ENCODE peak calls at places on chromosomes 2 and 18, in five cellular contexts. C is heart left ventricle, A is HepG2, P is HFF-Myc, R is skeletal muscle cell. H is an unnamed sample.

GRCh38 chr2:43568226-43568625 is 27.6 kb downstream of the THADA start:
- DNase-seq in R (no peak), C (no peak), A (no peak), P (no peak), H (no peak)

GRCh38 chr2:65057391-65058052 is 1.3 kb downstream of the CEP68 start:
- DNase-seq in C (no peak), A (peak), R (no peak), P (peak), H (no peak)

GRCh38 chr2:219430633-219431615 is 3.7 kb upstream of the SPEG start:
- DNase-seq in R (peak), C (peak), A (peak), P (no peak), H (no peak)

GRCh38 chr2:98467652-98468051 is 23.0 kb downstream of the INPP4A start:
- DNase-seq in A (no peak), R (no peak), C (no peak), P (no peak), H (no peak)

GRCh38 chr2:135490381-135490780 is 40.6 kb downstream of the ZRANB3 start:
- DNase-seq in R (no peak), P (no peak), C (no peak), A (no peak), H (peak)

GRCh38 chr18:7497081-7497480 is 70.0 kb upstream of the PTPRM start:
- DNase-seq in P (no peak), A (no peak), R (no peak), C (no peak), H (no peak)

GRCh38 chr2:47904903-47905453 is 1.3 kb downstream of the FBXO11 start:
- DNase-seq in A (peak), R (no peak), C (peak), P (no peak), H (no peak)

GRCh38 chr2:104852161-104852689 is 1.7 kb upstream of the POU3F3 start:
- DNase-seq in A (no peak), C (no peak), R (no peak), P (no peak), H (no peak)

GRCh38 chr2:143730155-143730949 is 601.1 kb downstream of the ARHGAP15 start:
- DNase-seq in A (no peak), C (no peak), P (no peak), R (no peak), H (no peak)

GRCh38 chr2:136423516-136423996 is 305.6 kb upstream of the CXCR4 start:
- DNase-seq in C (peak), P (peak), A (peak), R (peak), H (peak)

GRCh38 chr2:26297061-26297460 is 48.9 kb upstream of the SELENOI start:
- DNase-seq in R (no peak), A (no peak), C (no peak), P (no peak), H (no peak)

GRCh38 chr2:26300234-26300641 is 45.7 kb upstream of the SELENOI start:
- DNase-seq in A (no peak), P (no peak), C (peak), R (no peak), H (no peak)

GRCh38 chr2:26299488-26300092 is 46.4 kb upstream of the SELENOI start:
- DNase-seq in C (no peak), P (no peak), R (no peak), A (peak), H (no peak)

GRCh38 chr2:26298638-26299393 is 47.1 kb upstream of the SELENOI start:
- DNase-seq in R (no peak), C (no peak), A (peak), P (no peak), H (no peak)

DNA sequence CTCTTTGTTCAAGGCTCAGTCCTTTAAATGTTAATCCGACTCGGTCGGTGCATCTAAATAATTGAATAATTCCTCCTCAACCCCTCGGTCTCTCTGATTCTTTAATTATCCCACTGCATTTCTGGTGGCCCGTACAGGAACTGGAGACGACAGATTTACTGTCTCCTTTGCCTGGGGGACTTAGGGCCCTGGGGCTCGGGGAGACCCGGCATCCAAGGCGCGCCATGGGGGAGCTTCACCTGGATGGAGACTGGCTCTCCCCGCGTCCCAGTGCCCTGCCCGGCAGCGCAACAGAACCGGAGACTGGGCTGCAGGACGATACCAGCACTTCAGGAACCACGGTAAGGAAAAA is 47.7 kb upstream of the SELENOI start:
- DNase-seq in A (no peak), P (no peak), R (no peak), C (no peak), H (no peak)
- H3K4me3 ChIP-seq in A (peak), P (peak), R (no peak), C (peak), H (peak)

GRCh38 chr2:73984922-73985317 is 210 bp downstream of the TET3 start:
- DNase-seq in A (peak), R (no peak), P (no peak), C (peak), H (no peak)

GRCh38 chr2:73986085-73986680 is 1.5 kb downstream of the TET3 start:
- DNase-seq in P (no peak), R (no peak), C (no peak), A (no peak), H (no peak)

GRCh38 chr2:73987948-73988700 is 3.4 kb downstream of the TET3 start:
- DNase-seq in P (no peak), C (no peak), R (no peak), A (no peak), H (no peak)

GRCh38 chr2:73985318-73986084 is 791 bp downstream of the TET3 start:
- DNase-seq in A (peak), P (no peak), C (peak), R (no peak), H (no peak)

GRCh38 chr2:73987109-73987947 is 2.6 kb downstream of the TET3 start:
- DNase-seq in C (peak), A (no peak), P (no peak), R (no peak), H (no peak)
- H3K4me3 ChIP-seq in C (peak), A (peak), P (peak), R (no peak), H (peak)

DNA sequence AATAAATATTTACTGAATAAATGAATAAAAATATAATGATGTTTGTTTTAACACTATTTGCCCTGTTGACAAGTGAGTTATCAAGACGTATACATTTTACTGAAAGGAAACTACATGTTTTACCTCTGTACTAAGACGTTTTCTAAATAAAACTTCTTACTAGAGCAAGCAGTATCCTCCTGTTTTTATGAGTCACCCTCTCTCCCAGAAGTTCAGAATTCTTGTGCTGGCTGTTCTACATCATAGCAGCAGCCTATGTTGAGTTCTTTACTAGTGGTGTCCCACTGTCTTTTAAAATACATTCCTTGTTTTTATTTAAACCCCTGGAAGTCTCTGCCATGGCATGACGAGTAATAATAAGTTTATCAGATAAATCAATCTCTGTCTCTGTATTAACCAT is 297.4 kb downstream of the CALCRL start:
- DNase-seq in C (no peak), P (no peak), R (peak), A (no peak), H (no peak)
- H3K4me3 ChIP-seq in C (no peak), P (no peak), R (no peak), A (no peak), H (no peak)

GRCh38 chr2:11564864-11565567 is 31.2 kb downstream of the GREB1 start:
- DNase-seq in R (no peak), A (no peak), C (no peak), P (no peak), H (no peak)
- H3K4me3 ChIP-seq in R (no peak), A (no peak), C (no peak), P (no peak), H (no peak)

GRCh38 chr2:75558786-75559428 is 1.8 kb downstream of the EVA1A start:
- DNase-seq in P (no peak), C (no peak), R (peak), A (no peak), H (no peak)
- H3K4me3 ChIP-seq in P (peak), C (no peak), R (peak), A (peak), H (peak)

DNA sequence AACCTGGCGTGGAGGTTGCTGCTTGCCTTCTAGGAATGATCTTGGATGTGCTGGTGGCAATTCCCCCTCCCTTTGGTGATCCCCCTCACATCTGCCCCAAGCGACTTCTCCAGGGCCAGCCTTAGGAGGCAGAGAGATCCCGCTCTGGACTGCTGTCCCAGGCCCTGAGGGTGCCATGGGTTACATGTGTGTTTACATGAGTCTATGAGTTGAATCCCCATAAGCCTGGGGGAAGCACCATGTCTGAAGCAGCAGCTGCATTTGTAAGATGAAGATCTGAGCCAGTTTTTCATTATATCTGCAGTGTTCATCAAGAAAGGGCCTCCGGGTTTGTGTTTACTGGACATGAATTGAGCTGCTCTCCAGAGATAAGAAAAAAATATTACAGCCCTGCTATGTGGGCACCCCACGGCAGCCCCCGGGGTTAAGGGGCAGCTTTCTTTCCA is 46.1 kb downstream of the MRPS5 start:
- DNase-seq in A (no peak), P (no peak), C (no peak), R (no peak), H (no peak)
- H3K4me3 ChIP-seq in A (no peak), P (no peak), C (no peak), R (no peak), H (no peak)